ENCODE peak calls at places on chromosomes 4 and X, in nine cellular contexts. E is OCI-LY7, B is progenitor cell of endocrine pancreas, H is GM06990, L is GM13976, U is adrenal gland, K is MCF 10A, S is right atrium auricular region, P is type B pancreatic cell. Z is an unnamed sample.

GRCh38 chr4:54036184-54036583 is 28.2 kb downstream of the CHIC2 start:
- DNase-seq in E (no peak), L (no peak), H (no peak), K (no peak), S (no peak), B (no peak), P (no peak), U (no peak), Z (no peak)

GRCh38 chr4:173684223-173684622 is 154.2 kb upstream of the HAND2 start:
- DNase-seq in S (no peak), P (no peak), U (no peak), H (no peak), K (no peak), E (no peak), B (no peak), L (no peak), Z (no peak)

GRCh38 chr4:8639777-8640720 is 47.5 kb downstream of the CPZ start:
- DNase-seq in H (no peak), P (peak; percentile 62), E (no peak), K (no peak), L (no peak), U (no peak), S (no peak), B (no peak), Z (no peak)

GRCh38 chrX:130702867-130703707 is 199.9 kb downstream of the ENOX2 start:
- DNase-seq in U (no peak), B (no peak), K (no peak), E (no peak), H (no peak), L (no peak), S (no peak), P (no peak), Z (no peak)

GRCh38 chr4:46648088-46648744 is 258.3 kb upstream of the GABRA2 start:
- DNase-seq in L (peak; percentile 11), P (no peak), K (peak; percentile 81), S (no peak), U (no peak), H (no peak), B (peak; percentile 24), E (peak; percentile 43), Z (peak; percentile 66)

GRCh38 chr4:151276787-151277557 is at the start of gene PRSS48:
- DNase-seq in P (peak; percentile 76), B (peak; percentile 40), H (peak; percentile 10), K (peak; percentile 70), U (peak; percentile 79), S (no peak), E (peak; percentile 48), L (peak; percentile 69), Z (peak; percentile 56)

GRCh38 chrX:133414399-133415275 is 652 bp downstream of the GPC4 start:
- DNase-seq in L (peak; percentile 20), H (peak; percentile 17), U (no peak), K (peak; percentile 20), P (peak; percentile 70), E (no peak), S (no peak), B (peak; percentile 31), Z (no peak)

GRCh38 chr4:92163348-92163747 is 140.4 kb upstream of the GRID2 start:
- DNase-seq in B (no peak), S (no peak), P (no peak), L (no peak), K (peak; percentile 27), H (no peak), E (peak; percentile 14), U (no peak), Z (peak; percentile 15)

GRCh38 chr4:42293967-42294822 is 103.1 kb upstream of the SHISA3 start:
- DNase-seq in E (no peak), U (no peak), K (no peak), B (no peak), H (no peak), P (no peak), L (no peak), S (no peak), Z (no peak)

GRCh38 chr4:133150643-133151300 is 1.7 kb downstream of the PCDH10 start:
- DNase-seq in S (no peak), H (no peak), K (no peak), E (no peak), L (peak; percentile 12), U (peak; percentile 71), B (no peak), P (peak; percentile 75), Z (no peak)

DNA sequence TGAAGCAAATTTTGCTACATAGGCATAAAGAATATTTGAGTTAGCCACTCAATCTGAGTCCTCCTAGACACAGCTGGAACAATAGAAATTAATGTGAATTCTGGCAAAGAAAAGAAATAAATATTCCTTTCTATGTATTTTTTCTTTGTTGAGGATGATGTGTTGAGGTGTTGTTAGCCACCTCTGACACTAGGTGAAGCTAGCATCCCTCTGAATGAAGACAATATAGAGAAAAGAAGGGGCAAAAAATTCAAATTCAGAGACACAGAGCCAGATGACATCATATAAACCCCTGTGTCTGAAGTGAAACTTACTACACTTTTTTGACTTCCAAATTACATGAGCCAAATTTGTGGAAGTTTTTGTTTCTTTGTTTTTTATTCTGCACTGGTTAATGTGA is 34.6 kb upstream of the TMPRSS11D start:
- DNase-seq in K (peak; percentile 28), E (peak; percentile 4), L (no peak), S (no peak), U (no peak), H (no peak), P (no peak), B (no peak), Z (no peak)
- TF ChIP-seq CTCF in K (peak; percentile 61), E (peak; percentile 58), L (no peak), S (no peak), U (no peak), H (peak; percentile 32), P (peak; percentile 54), B (peak; percentile 67), Z (peak; percentile 12)

GRCh38 chrX:68808686-68809357 is 20.0 kb upstream of the EFNB1 start:
- DNase-seq in P (no peak), H (no peak), B (no peak), S (no peak), E (no peak), L (no peak), U (no peak), K (no peak), Z (no peak)
- TF ChIP-seq CTCF in P (peak; percentile 63), H (peak; percentile 39), B (peak; percentile 39), S (peak; percentile 52), E (peak; percentile 24), L (no peak), U (no peak), K (no peak), Z (no peak)

GRCh38 chrX:49043987-49044281 is 777 bp upstream of the TFE3 start:
- DNase-seq in L (no peak), S (no peak), E (no peak), P (no peak), K (no peak), B (no peak), U (no peak), H (no peak), Z (no peak)

GRCh38 chrX:49040376-49040955 is 2.7 kb downstream of the TFE3 start:
- DNase-seq in U (no peak), E (no peak), L (no peak), P (no peak), K (peak; percentile 49), S (no peak), H (no peak), B (no peak), Z (no peak)

GRCh38 chrX:49041683-49042529 is 1.3 kb downstream of the TFE3 start:
- DNase-seq in U (no peak), B (no peak), P (no peak), L (no peak), H (no peak), E (peak; percentile 27), K (peak; percentile 52), S (no peak), Z (peak; percentile 13)

GRCh38 chrX:49042581-49043219 is 457 bp downstream of the TFE3 start:
- DNase-seq in H (no peak), K (no peak), B (no peak), L (no peak), P (no peak), S (no peak), U (peak; percentile 58), E (no peak), Z (peak; percentile 6)

DNA sequence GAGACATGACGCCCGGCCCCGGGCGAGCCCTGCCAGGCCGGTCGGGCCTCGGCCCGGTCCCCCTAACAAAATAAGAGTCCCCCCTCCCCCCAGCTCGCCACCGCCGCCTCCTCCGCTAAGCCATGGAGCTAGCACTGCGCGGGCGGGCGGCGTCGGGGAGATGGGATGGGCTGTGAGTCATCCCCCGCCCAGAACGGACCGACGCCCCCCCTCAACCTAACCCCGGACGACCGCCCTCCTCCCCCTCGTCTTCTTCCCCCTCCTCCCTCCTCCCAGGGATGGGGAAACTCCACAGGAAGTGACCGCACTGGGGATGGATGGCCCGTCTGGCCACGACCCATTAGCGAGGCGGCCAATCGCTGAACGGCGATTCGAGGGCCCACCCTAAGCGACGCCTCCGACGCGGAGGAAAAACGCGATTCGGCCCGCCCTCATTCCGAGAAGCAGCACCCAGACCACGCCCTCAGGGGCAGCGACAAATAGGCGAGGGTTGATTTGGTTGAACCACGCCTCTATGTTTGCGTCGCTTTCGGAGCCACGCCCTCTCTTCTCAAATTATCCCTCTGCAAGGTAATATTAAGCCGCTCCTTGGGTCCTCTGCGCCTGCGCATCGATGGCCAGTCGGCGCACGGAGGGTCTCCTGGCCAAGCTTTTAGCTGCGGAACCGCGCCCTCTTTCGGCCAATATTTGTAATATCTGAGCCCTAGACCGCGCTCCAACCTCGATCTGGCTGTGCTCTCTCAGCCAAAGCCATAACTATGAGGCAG is at the start of gene TFE3:
- DNase-seq in K (peak; percentile 98), S (peak; percentile 99), U (peak; percentile 100), H (peak; percentile 93), P (peak; percentile 94), B (peak; percentile 87), E (peak; percentile 98), L (peak; percentile 92), Z (peak; percentile 98)
- TF ChIP-seq CTCF in K (peak; percentile 37), S (peak; percentile 71), U (peak; percentile 58), H (peak; percentile 53), P (peak; percentile 75), B (peak; percentile 63), E (peak; percentile 73), L (peak; percentile 55), Z (peak; percentile 56)

GRCh38 chr4:97984545-97985131 is 158.6 kb downstream of the STPG2 start:
- DNase-seq in B (no peak), K (peak; percentile 13), E (peak; percentile 7), S (no peak), H (no peak), P (no peak), U (no peak), L (no peak), Z (peak; percentile 7)
- TF ChIP-seq CTCF in B (peak; percentile 55), K (no peak), E (peak; percentile 71), S (no peak), H (peak; percentile 34), P (peak; percentile 71), U (no peak), L (peak; percentile 8), Z (peak; percentile 46)

DNA sequence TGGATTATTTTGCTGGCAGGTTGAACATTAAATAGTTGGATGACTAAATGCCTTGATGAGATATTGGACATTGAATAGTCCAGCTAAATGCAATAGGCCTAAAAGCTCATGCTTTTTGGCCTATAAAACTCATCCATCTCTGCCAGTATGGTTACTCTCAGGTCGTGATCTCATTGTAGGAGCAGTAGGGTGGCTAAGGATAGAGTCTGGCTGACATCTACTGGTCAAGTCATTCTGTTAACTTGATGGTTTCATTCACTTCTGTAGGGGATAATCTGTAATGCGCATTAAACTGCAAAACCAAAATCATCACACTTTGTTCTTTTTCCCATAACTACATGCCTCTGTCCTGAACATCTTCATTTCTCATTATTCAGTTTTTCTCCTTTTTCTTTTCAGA is 227.0 kb downstream of the DKK2 start:
- DNase-seq in E (no peak), H (no peak), P (no peak), U (no peak), B (no peak), S (no peak), L (no peak), K (peak; percentile 63), Z (peak; percentile 6)
- TF ChIP-seq CTCF in E (peak; percentile 36), H (peak; percentile 6), P (peak; percentile 51), U (peak; percentile 40), B (peak; percentile 30), S (peak; percentile 21), L (no peak), K (peak; percentile 80), Z (peak; percentile 12)

Z was measured in GM12865.